ENCODE peak calls at places on chromosomes 1 and 21, in seven cellular contexts. Z is neural progenitor cell, E is PC-3, X is IMR-90, N is fibroblast of lung, A is GM23338, T is PC-9. Q is an unnamed sample.
A peak's percentile ranks its signal among the peaks of the same experiment; 100 is the strongest.

GRCh38 chr1:14689996-14690614 is 91.6 kb downstream of the KAZN start:
- DNase-seq in Z (no peak), E (peak; percentile 44), X (no peak), N (no peak), A (no peak), T (no peak), Q (peak; percentile 11)

GRCh38 chr1:214623430-214623829 is 20.4 kb downstream of the CENPF start:
- DNase-seq in Z (no peak), E (peak; percentile 81), X (no peak), N (no peak), A (no peak), T (no peak), Q (no peak)

GRCh38 chr1:247386695-247387094 is 29.3 kb upstream of the NLRP3 start:
- DNase-seq in Z (no peak), E (peak; percentile 89), X (peak; percentile 73), N (peak; percentile 49), A (no peak), T (no peak), Q (peak; percentile 80)

GRCh38 chr1:110049801-110050601 is 15.6 kb downstream of the STRIP1 start:
- DNase-seq in Z (no peak), E (no peak), X (no peak), N (no peak), A (no peak), T (no peak), Q (no peak)

GRCh38 chr21:15293251-15293650 is 228.5 kb upstream of the NRIP1 start:
- DNase-seq in Z (no peak), E (peak; percentile 94), X (peak; percentile 82), N (peak; percentile 86), A (peak; percentile 79), T (peak; percentile 43), Q (peak; percentile 83)

GRCh38 chr1:173420330-173420806 is 56.8 kb upstream of the PRDX6 start:
- DNase-seq in Z (peak; percentile 79), E (peak; percentile 100), X (peak; percentile 83), N (peak; percentile 90), A (peak; percentile 90), T (peak; percentile 61), Q (peak; percentile 87)

GRCh38 chr1:220841293-220841692 is 38.0 kb upstream of the HLX start:
- DNase-seq in Z (no peak), E (peak; percentile 22), X (no peak), N (peak; percentile 34), A (peak; percentile 44), T (no peak), Q (no peak)

GRCh38 chr1:248804771-248805681 is 20.7 kb downstream of the SH3BP5L start:
- DNase-seq in Z (no peak), E (no peak), X (no peak), N (no peak), A (no peak), T (no peak), Q (no peak)

GRCh38 chr21:36004441-36004840 is 55.9 kb downstream of the SETD4 start:
- DNase-seq in Z (no peak), E (peak; percentile 65), X (peak; percentile 16), N (peak; percentile 55), A (no peak), T (no peak), Q (no peak)

GRCh38 chr1:74771913-74772515 is 39.1 kb downstream of the TYW3 start:
- DNase-seq in Z (peak; percentile 68), E (peak; percentile 83), X (peak; percentile 51), N (peak; percentile 66), A (peak; percentile 74), T (no peak), Q (no peak)

GRCh38 chr1:63569068-63569467 is 24.1 kb upstream of the PGM1 start:
- DNase-seq in Z (no peak), E (no peak), X (no peak), N (no peak), A (no peak), T (no peak), Q (no peak)

GRCh38 chr21:33019885-33020557 is 5.7 kb upstream of the OLIG2 start:
- DNase-seq in Z (peak; percentile 72), E (no peak), X (no peak), N (no peak), A (peak; percentile 84), T (no peak), Q (peak; percentile 77)

GRCh38 chr1:194181845-194182244 is 995.4 kb upstream of the B3GALT2 start:
- DNase-seq in Z (no peak), E (no peak), X (no peak), N (no peak), A (no peak), T (no peak), Q (no peak)

GRCh38 chr1:7561331-7561921 is 209.7 kb upstream of the VAMP3 start:
- DNase-seq in Z (peak; percentile 75), E (no peak), X (peak; percentile 25), N (no peak), A (peak; percentile 80), T (peak; percentile 20), Q (peak; percentile 89)

GRCh38 chr1:4089421-4090175 is 189.5 kb upstream of the C1orf174 start:
- DNase-seq in Z (no peak), E (no peak), X (no peak), N (no peak), A (no peak), T (no peak), Q (no peak)

GRCh38 chr1:55381491-55381890 is 166.3 kb upstream of the USP24 start:
- DNase-seq in Z (no peak), E (no peak), X (no peak), N (no peak), A (no peak), T (no peak), Q (no peak)

GRCh38 chr1:36306902-36307456 is 811 bp downstream of the SH3D21 start:
- DNase-seq in Z (peak; percentile 99), E (peak; percentile 98), X (peak; percentile 91), N (peak; percentile 84), A (peak; percentile 98), T (peak; percentile 95), Q (peak; percentile 99)

GRCh38 chr1:236888126-236888525 is 93.0 kb downstream of the MTR start:
- DNase-seq in Z (no peak), E (no peak), X (no peak), N (no peak), A (no peak), T (no peak), Q (no peak)
- TF ChIP-seq CTCF in Z (no peak), E (no peak), X (no peak), N (no peak), A (no peak), T (no peak), Q (no peak)

DNA sequence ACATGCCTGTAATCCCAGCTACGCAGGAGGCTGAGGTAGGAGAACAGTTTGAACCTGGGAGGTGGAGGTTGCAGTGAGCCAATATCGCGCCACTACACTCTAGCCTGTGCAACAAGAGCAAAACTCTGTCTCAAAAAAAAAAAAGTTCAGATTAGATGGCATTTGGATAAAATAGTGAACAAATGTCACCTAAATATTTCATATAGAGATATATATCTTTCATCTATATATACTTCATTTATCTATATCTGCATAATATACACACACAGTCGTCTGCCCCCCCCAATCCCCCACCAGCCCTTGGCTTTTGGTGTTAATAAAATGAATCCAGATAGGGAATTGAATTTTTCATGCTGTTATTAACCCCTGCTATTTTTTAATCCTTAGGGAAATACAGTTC is 5.0 kb downstream of the PPP1R15B start:
- DNase-seq in Z (no peak), E (no peak), X (no peak), N (no peak), A (no peak), T (no peak), Q (peak; percentile 67)
- H4K20me1 ChIP-seq in Z (peaks cover 69% of the 10 kb centered on the region), E (peaks cover 78% of the 10 kb centered on the region), X (peaks cover 85% of the 10 kb centered on the region), N (peaks cover 16% of the 10 kb centered on the region), A (peaks cover 73% of the 10 kb centered on the region), T (peaks cover 77% of the 10 kb centered on the region), Q (peaks cover 72% of the 10 kb centered on the region)

GRCh38 chr1:162554258-162554657 is 7.3 kb upstream of the UAP1 start:
- DNase-seq in Z (no peak), E (no peak), X (peak; percentile 10), N (peak; percentile 67), A (no peak), T (no peak), Q (peak; percentile 69)

GRCh38 chr1:162551969-162552683 is 9.4 kb upstream of the UAP1 start:
- DNase-seq in Z (no peak), E (no peak), X (no peak), N (peak; percentile 63), A (no peak), T (no peak), Q (no peak)

GRCh38 chr1:162550925-162551324 is 10.6 kb upstream of the UAP1 start:
- DNase-seq in Z (no peak), E (peak; percentile 51), X (no peak), N (no peak), A (no peak), T (no peak), Q (peak; percentile 34)

GRCh38 chr1:162549001-162549400 is 12.5 kb upstream of the UAP1 start:
- DNase-seq in Z (no peak), E (no peak), X (no peak), N (no peak), A (no peak), T (no peak), Q (no peak)

GRCh38 chr1:162552684-162553252 is 8.8 kb upstream of the UAP1 start:
- DNase-seq in Z (no peak), E (peak; percentile 39), X (no peak), N (no peak), A (no peak), T (peak; percentile 40), Q (no peak)
- H3K4me1 ChIP-seq in Z (no peaks in the 10 kb centered on the region), E (peaks cover 18% of the 10 kb centered on the region), X (peaks cover 4% of the 10 kb centered on the region), N (peaks cover 2% of the 10 kb centered on the region), A (no peaks in the 10 kb centered on the region), T (peaks cover 27% of the 10 kb centered on the region), Q (peaks cover 26% of the 10 kb centered on the region)

GRCh38 chr1:225415967-225416745 is 11.7 kb downstream of the LBR start:
- DNase-seq in Z (no peak), E (no peak), X (no peak), N (no peak), A (no peak), T (no peak), Q (no peak)

GRCh38 chr1:225412301-225412700 is 15.5 kb downstream of the LBR start:
- DNase-seq in Z (no peak), E (no peak), X (no peak), N (no peak), A (no peak), T (no peak), Q (no peak)

GRCh38 chr1:225412803-225413338 is 15.0 kb downstream of the LBR start:
- DNase-seq in Z (no peak), E (no peak), X (no peak), N (no peak), A (no peak), T (no peak), Q (no peak)

GRCh38 chr1:225415307-225415706 is 12.5 kb downstream of the LBR start:
- DNase-seq in Z (no peak), E (no peak), X (no peak), N (no peak), A (no peak), T (no peak), Q (no peak)

DNA sequence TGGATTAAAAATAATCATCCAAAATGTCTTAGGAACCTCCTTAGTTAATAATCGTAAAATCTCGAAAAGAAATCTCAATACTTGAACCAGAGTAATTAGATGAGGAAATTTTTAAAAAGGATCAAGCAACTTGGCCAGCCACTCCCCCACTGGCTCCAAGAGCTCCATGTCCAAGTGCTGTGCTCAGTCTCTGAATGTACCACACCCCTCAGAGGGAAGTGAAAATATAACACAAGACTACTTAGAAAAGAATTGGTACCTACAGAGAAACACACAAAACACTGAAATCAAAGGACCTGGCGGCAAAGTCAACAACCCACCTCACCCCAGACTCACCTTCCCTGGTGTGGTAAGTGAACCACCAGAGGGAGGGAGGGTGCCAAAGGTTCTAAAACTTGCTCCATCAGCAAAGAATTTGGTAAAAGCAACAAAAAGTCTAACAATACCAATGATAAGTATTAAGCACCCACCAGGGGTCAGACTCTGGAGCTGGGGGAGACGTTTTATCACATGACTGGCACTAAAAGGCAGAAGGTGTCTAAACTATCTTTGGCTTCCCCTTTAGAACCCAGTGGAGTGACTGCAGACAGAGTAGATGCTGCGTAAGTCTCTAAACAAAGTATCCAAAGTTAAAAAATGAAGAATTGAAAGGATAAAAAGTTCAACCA is 14.0 kb downstream of the LBR start:
- DNase-seq in Z (no peak), E (no peak), X (no peak), N (no peak), A (no peak), T (no peak), Q (no peak)
- TF ChIP-seq CTCF in Z (no peak), E (no peak), X (no peak), N (no peak), A (peak; percentile 13), T (no peak), Q (no peak)

Q was measured in osteoblast.